ENCODE peak calls at places on chromosome 17, in seven cellular contexts. X is activated CD4-positive, alpha-beta T cell treated with anti-CD3 and anti-CD28 coated beads for 36 hours; F is progenitor cell of endocrine pancreas; U is transverse colon; Q is adipocyte; T is NCI-H69; M is left lung. G is an unnamed sample.

GRCh38 chr17:21119247-21119944 is 7.4 kb upstream of the DHRS7B start:
- DNase-seq in U (peak), X (peak), T (peak), F (peak), Q (peak), M (peak), G (peak)

GRCh38 chr17:29874931-29875596 is 55.0 kb downstream of the SSH2 start:
- DNase-seq in T (no peak), M (no peak), F (no peak), Q (no peak), U (no peak), X (no peak), G (no peak)

GRCh38 chr17:10600551-10600950 is 51.1 kb upstream of the MYH2 start:
- DNase-seq in U (no peak), T (no peak), F (no peak), Q (peak), X (no peak), M (no peak), G (no peak)

GRCh38 chr17:28384281-28385036 is 13.0 kb downstream of the SARM1 start:
- DNase-seq in Q (no peak), U (peak), F (no peak), X (peak), M (peak), T (peak), G (no peak)

GRCh38 chr17:12422632-12423031 is 243.1 kb upstream of the MYOCD start:
- DNase-seq in U (peak), Q (no peak), M (no peak), F (no peak), T (no peak), X (no peak), G (no peak)

GRCh38 chr17:29461807-29462206 is 71.6 kb downstream of the TAOK1 start:
- DNase-seq in U (no peak), M (no peak), Q (peak), F (no peak), X (no peak), T (no peak), G (no peak)

GRCh38 chr17:83055911-83056582 is 23.4 kb upstream of the METRNL start:
- DNase-seq in U (no peak), Q (peak), M (peak), F (no peak), X (no peak), T (no peak), G (peak)

GRCh38 chr17:71405101-71405500 is 715.7 kb upstream of the SOX9 start:
- DNase-seq in M (no peak), Q (no peak), X (no peak), U (no peak), F (no peak), T (no peak), G (no peak)

GRCh38 chr17:7336240-7337175 is at the start of gene ACAP1:
- DNase-seq in T (no peak), M (peak), F (no peak), U (peak), X (peak), Q (no peak), G (no peak)

GRCh38 chr17:38355256-38355655 is 3.6 kb downstream of the SOCS7 start:
- DNase-seq in Q (no peak), T (peak), F (no peak), U (no peak), X (no peak), M (no peak), G (no peak)

GRCh38 chr17:4142107-4142900 is 526 bp downstream of the ZZEF1 start:
- DNase-seq in F (no peak), X (peak), Q (peak), U (peak), T (peak), M (peak), G (no peak)

GRCh38 chr17:67221062-67221998 is 23.7 kb downstream of the HELZ start:
- DNase-seq in X (peak), T (peak), Q (peak), M (no peak), U (no peak), F (no peak), G (peak)

GRCh38 chr17:46212634-46213435 is 19.6 kb upstream of the KANSL1 start:
- DNase-seq in X (peak), F (no peak), U (peak), T (peak), M (no peak), Q (peak), G (peak)

GRCh38 chr17:74947041-74947754 is 11.5 kb downstream of the OTOP3 start:
- DNase-seq in M (no peak), X (no peak), F (no peak), U (no peak), T (no peak), Q (no peak), G (no peak)

GRCh38 chr17:81160306-81160705 is 5.0 kb upstream of the PVALEF start:
- DNase-seq in X (no peak), T (no peak), U (peak), Q (no peak), M (peak), F (no peak), G (no peak)

GRCh38 chr17:43027091-43028032 is 2.3 kb downstream of the RND2 start:
- DNase-seq in U (no peak), Q (no peak), F (no peak), T (no peak), X (no peak), M (no peak), G (no peak)

GRCh38 chr17:16199093-16199492 is 16.2 kb downstream of the NCOR1 start:
- DNase-seq in X (no peak), T (no peak), U (no peak), Q (no peak), M (no peak), F (no peak), G (no peak)

GRCh38 chr17:19747829-19748806 is at the start of gene ALDH3A1:
- DNase-seq in T (peak), M (no peak), X (no peak), U (peak), Q (peak), F (no peak), G (no peak)

GRCh38 chr17:68383120-68383442 is 74.2 kb downstream of the WIPI1 start:
- DNase-seq in F (no peak), M (no peak), X (no peak), Q (no peak), U (no peak), T (no peak), G (no peak)

GRCh38 chr17:35998018-35998545 is 3.3 kb downstream of the CCL15 start:
- DNase-seq in X (no peak), T (no peak), U (no peak), F (no peak), M (no peak), Q (no peak), G (no peak)

GRCh38 chr17:58328195-58329034 is at the start of gene TSPOAP1:
- DNase-seq in X (peak), F (no peak), Q (no peak), T (peak), U (peak), M (peak), G (no peak)

GRCh38 chr17:71184716-71185115 is 936.1 kb upstream of the SOX9 start:
- DNase-seq in Q (no peak), M (no peak), T (no peak), F (no peak), U (no peak), X (no peak), G (no peak)

GRCh38 chr17:51848451-51848850 is 310.1 kb downstream of the CA10 start:
- DNase-seq in M (no peak), U (no peak), F (no peak), T (no peak), Q (no peak), X (no peak), G (peak)

GRCh38 chr17:11303773-11304394 is 62.9 kb downstream of the SHISA6 start:
- DNase-seq in F (no peak), U (no peak), M (no peak), T (no peak), Q (no peak), X (no peak), G (no peak)

GRCh38 chr17:3916825-3917224 is 560 bp upstream of the P2RX1 start:
- DNase-seq in X (no peak), M (no peak), Q (no peak), U (no peak), F (no peak), T (no peak), G (no peak)

GRCh38 chr17:8488931-8489330 is 53.2 kb downstream of the NDEL1 start:
- DNase-seq in U (no peak), Q (peak), F (no peak), T (no peak), M (peak), X (no peak), G (peak)

GRCh38 chr17:79188048-79188447 is 113.4 kb downstream of the ENGASE start:
- DNase-seq in F (peak), X (peak), Q (peak), T (peak), U (no peak), M (no peak), G (no peak)

GRCh38 chr17:74199306-74200092 is 4.0 kb upstream of the RPL38 start:
- DNase-seq in Q (peak), F (peak), X (peak), U (peak), T (peak), M (peak), G (no peak)

GRCh38 chr17:63826468-63827001 is 696 bp upstream of the PSMC5 start:
- DNase-seq in M (no peak), F (no peak), T (no peak), U (peak), Q (peak), X (no peak), G (no peak)

GRCh38 chr17:27339836-27340550 is 46.1 kb downstream of the WSB1 start:
- DNase-seq in F (no peak), X (peak), T (peak), M (no peak), Q (no peak), U (no peak), G (no peak)

GRCh38 chr17:55717898-55718735 is 4.5 kb downstream of the TMEM100 start:
- DNase-seq in F (peak), X (peak), U (peak), Q (peak), M (peak), T (peak), G (peak)

GRCh38 chr17:16281351-16281750 is 64.3 kb downstream of the PIGL start:
- DNase-seq in Q (peak), X (no peak), M (no peak), F (no peak), U (no peak), T (no peak), G (no peak)

GRCh38 chr17:76816590-76817135 is 51.5 kb upstream of the MGAT5B start:
- DNase-seq in X (peak), M (no peak), U (peak), T (peak), Q (peak), F (no peak), G (peak)

GRCh38 chr17:9004132-9004960 is 17.0 kb upstream of the NTN1 start:
- DNase-seq in U (no peak), M (no peak), Q (no peak), X (peak), F (no peak), T (no peak), G (no peak)

GRCh38 chr17:57617218-57617617 is 127.9 kb downstream of the CCDC182 start:
- DNase-seq in X (no peak), F (no peak), Q (no peak), M (no peak), U (no peak), T (no peak), G (no peak)

GRCh38 chr17:18213666-18214270 is 11.7 kb upstream of the LLGL1 start:
- DNase-seq in F (no peak), Q (no peak), X (no peak), M (no peak), U (no peak), T (no peak), G (no peak)

GRCh38 chr17:49197346-49197998 is 12.9 kb downstream of the GNGT2 start:
- DNase-seq in X (no peak), T (no peak), M (no peak), F (no peak), Q (no peak), U (no peak), G (no peak)

G was measured in foreskin melanocyte.